ENCODE peak calls at places on chromosome 11, in four cellular contexts. X is T47D, D is right cardiac atrium, M is A172. O is an unnamed sample.

GRCh38 chr11:112590778-112591177 is 330.1 kb upstream of the PLET1 start:
- DNase-seq in X (no peak), M (no peak), D (no peak), O (no peak)

GRCh38 chr11:110090466-110091026 is 2.6 kb upstream of the ZC3H12C start:
- DNase-seq in X (no peak), M (no peak), D (no peak), O (no peak)

GRCh38 chr11:1207451-1208360 is 15.2 kb upstream of the MUC5B start:
- DNase-seq in X (no peak), M (no peak), D (no peak), O (no peak)

GRCh38 chr11:69429716-69430491 is 51.6 kb upstream of the LINC01488 start:
- DNase-seq in D (no peak), M (no peak), X (no peak), O (no peak)

GRCh38 chr11:37505406-37505805 is 907.4 kb upstream of the RAG2 start:
- DNase-seq in D (no peak), X (no peak), M (no peak), O (no peak)

GRCh38 chr11:57763568-57763967 is 2.0 kb downstream of the CTNND1 start:
- DNase-seq in M (peak; percentile 32), X (no peak), D (no peak), O (peak; percentile 45)

GRCh38 chr11:85889676-85890579 is 34.7 kb downstream of the CCDC83 start:
- DNase-seq in X (no peak), M (peak; percentile 91), D (no peak), O (peak; percentile 85)

GRCh38 chr11:107882095-107882820 is 23.7 kb upstream of the SLC35F2 start:
- DNase-seq in M (no peak), D (no peak), X (no peak), O (no peak)

GRCh38 chr11:121968638-121969037 is 147.4 kb downstream of the BLID start:
- DNase-seq in M (no peak), X (no peak), D (no peak), O (no peak)

GRCh38 chr11:69209936-69210659 is 54.4 kb downstream of the SMIM38 start:
- DNase-seq in D (no peak), M (peak; percentile 25), X (no peak), O (peak; percentile 19)

GRCh38 chr11:117144477-117145392 is 648 bp downstream of the PAFAH1B2 start:
- DNase-seq in X (peak; percentile 66), D (peak; percentile 72), M (peak; percentile 50), O (peak; percentile 64)

GRCh38 chr11:34915136-34916013 is 804 bp downstream of the APIP start:
- DNase-seq in X (no peak), D (no peak), M (no peak), O (no peak)

GRCh38 chr11:71301858-71302533 is 49.6 kb upstream of the SHANK2 start:
- DNase-seq in D (no peak), X (no peak), M (no peak), O (no peak)

GRCh38 chr11:44861829-44862545 is 88.7 kb downstream of the TP53I11 start:
- DNase-seq in D (peak; percentile 87), M (peak; percentile 99), X (peak; percentile 73), O (peak; percentile 99)

GRCh38 chr11:1837171-1838076 is 1.4 kb upstream of the TNNI2 start:
- DNase-seq in X (peak; percentile 56), M (peak; percentile 57), D (peak; percentile 89), O (peak; percentile 72)

GRCh38 chr11:69306821-69307220 is 12.9 kb downstream of the MYEOV start:
- DNase-seq in D (no peak), M (no peak), X (no peak), O (no peak)

GRCh38 chr11:66347425-66348276 is at the start of gene B4GAT1:
- DNase-seq in D (peak; percentile 90), M (peak; percentile 93), X (no peak), O (peak; percentile 89)

GRCh38 chr11:68998390-68998911 is 14.6 kb downstream of the MRGPRF start:
- DNase-seq in X (no peak), M (no peak), D (no peak), O (peak; percentile 32)

GRCh38 chr11:64558869-64559268 is 32.2 kb upstream of the SLC22A12 start:
- DNase-seq in M (no peak), X (no peak), D (no peak), O (no peak)

GRCh38 chr11:45371251-45371749 is 85.2 kb upstream of the SYT13 start:
- DNase-seq in X (peak; percentile 84), M (peak; percentile 65), D (peak; percentile 83), O (peak; percentile 66)

GRCh38 chr11:133052537-133052936 is 479.8 kb downstream of the OPCML start:
- DNase-seq in D (no peak), X (no peak), M (no peak), O (no peak)

GRCh38 chr11:104609297-104609696 is 289.0 kb downstream of the CASP12 start:
- DNase-seq in X (peak; percentile 47), M (peak; percentile 42), D (no peak), O (no peak)

GRCh38 chr11:96390403-96390830 is 604 bp downstream of the JRKL start:
- DNase-seq in X (no peak), D (no peak), M (peak; percentile 3), O (peak; percentile 13)

GRCh38 chr11:133977067-133977681 is 20.4 kb upstream of the IGSF9B start:
- DNase-seq in D (peak; percentile 50), X (no peak), M (no peak), O (no peak)

GRCh38 chr11:44894217-44894617 is 56.5 kb downstream of the TP53I11 start:
- DNase-seq in D (peak; percentile 90), X (peak; percentile 56), M (peak; percentile 53), O (peak; percentile 80)

GRCh38 chr11:13667245-13667644 is 1.2 kb upstream of the FAR1 start:
- DNase-seq in M (no peak), D (no peak), X (no peak), O (peak; percentile 1)

GRCh38 chr11:111612211-111612610 is 10.0 kb downstream of the SIK2 start:
- DNase-seq in M (no peak), X (no peak), D (no peak), O (no peak)

GRCh38 chr11:80096736-80097135 is 655.9 kb upstream of the TENM4 start:
- DNase-seq in X (no peak), D (no peak), M (peak; percentile 95), O (peak; percentile 18)

GRCh38 chr11:118002541-118003019 is 16.4 kb downstream of the IL10RA start:
- DNase-seq in D (peak; percentile 81), X (no peak), M (no peak), O (no peak)

GRCh38 chr11:68275721-68276488 is 4.1 kb upstream of the C11orf24 start:
- DNase-seq in D (no peak), M (no peak), X (no peak), O (no peak)

GRCh38 chr11:65852508-65853248 is 5.3 kb downstream of the CFL1 start:
- DNase-seq in D (peak; percentile 63), M (no peak), X (no peak), O (no peak)

GRCh38 chr11:36436589-36436988 is 73.5 kb downstream of the TRAF6 start:
- DNase-seq in X (no peak), D (no peak), M (no peak), O (no peak)

GRCh38 chr11:80167766-80168165 is 726.9 kb upstream of the TENM4 start:
- DNase-seq in X (no peak), D (no peak), M (peak; percentile 41), O (no peak)

GRCh38 chr11:35418282-35418846 is 994 bp downstream of the SLC1A2 start:
- DNase-seq in M (no peak), D (no peak), X (no peak), O (no peak)

GRCh38 chr11:1652778-1653540 is 23.4 kb downstream of the KRTAP5-5 start:
- DNase-seq in D (peak; percentile 90), M (peak; percentile 19), X (peak; percentile 82), O (peak; percentile 55)

GRCh38 chr11:14396289-14396688 is 37.3 kb upstream of the RRAS2 start:
- DNase-seq in D (no peak), M (no peak), X (no peak), O (no peak)

GRCh38 chr11:29334781-29335140 is 682.1 kb downstream of the KCNA4 start:
- DNase-seq in D (no peak), X (no peak), M (no peak), O (no peak)

GRCh38 chr11:115430345-115430744 is 73.9 kb downstream of the CADM1 start:
- DNase-seq in X (no peak), D (no peak), M (no peak), O (no peak)

O was measured in Daoy.